ENCODE peak calls at places on chromosome 2, in eight cellular contexts. U is psoas muscle, J is heart left ventricle, M is A549, S is tibial artery, Z is IMR-90, W is Peyer's patch, B is pancreas. G is an unnamed sample.
A peak's percentile ranks its signal among the peaks of the same experiment; 100 is the strongest.

GRCh38 chr2:32061973-32062861 is 1.1 kb upstream of the SPAST start:
- DNase-seq in U (peak; percentile 40), J (no peak), M (no peak), S (peak; percentile 59), Z (peak; percentile 19), W (no peak), B (no peak), G (peak; percentile 58)

GRCh38 chr2:120654383-120655134 is 81.1 kb upstream of the GLI2 start:
- DNase-seq in U (no peak), J (peak; percentile 81), M (no peak), S (no peak), Z (no peak), W (no peak), B (no peak), G (no peak)

GRCh38 chr2:72293620-72294019 is 146.0 kb upstream of the CYP26B1 start:
- DNase-seq in U (no peak), J (no peak), M (peak; percentile 17), S (no peak), Z (peak; percentile 75), W (no peak), B (no peak), G (peak; percentile 52)

GRCh38 chr2:174631009-174631981 is 33.7 kb upstream of the WIPF1 start:
- DNase-seq in U (no peak), J (no peak), M (no peak), S (no peak), Z (peak; percentile 90), W (no peak), B (no peak), G (peak; percentile 96)

GRCh38 chr2:79389475-79389874 is 123.4 kb upstream of the CTNNA2 start:
- DNase-seq in U (no peak), J (no peak), M (no peak), S (no peak), Z (no peak), W (no peak), B (no peak), G (no peak)

GRCh38 chr2:48039209-48039990 is 133.1 kb upstream of the FBXO11 start:
- DNase-seq in U (no peak), J (no peak), M (no peak), S (no peak), Z (no peak), W (no peak), B (no peak), G (no peak)

GRCh38 chr2:109230980-109231420 is 102.0 kb downstream of the SH3RF3 start:
- DNase-seq in U (peak; percentile 62), J (no peak), M (no peak), S (no peak), Z (no peak), W (no peak), B (no peak), G (peak; percentile 37)

GRCh38 chr2:126770466-126770865 is 114.5 kb downstream of the GYPC start:
- DNase-seq in U (no peak), J (no peak), M (no peak), S (no peak), Z (no peak), W (no peak), B (peak; percentile 14), G (no peak)

GRCh38 chr2:133484106-133484505 is 84.2 kb downstream of the NCKAP5 start:
- DNase-seq in U (no peak), J (no peak), M (no peak), S (no peak), Z (peak; percentile 92), W (no peak), B (no peak), G (peak; percentile 74)

GRCh38 chr2:69791045-69791444 is 38.4 kb upstream of the GMCL1 start:
- DNase-seq in U (no peak), J (no peak), M (no peak), S (no peak), Z (no peak), W (no peak), B (no peak), G (peak; percentile 33)

GRCh38 chr2:201952212-201952611 is 81.4 kb upstream of the FZD7 start:
- DNase-seq in U (no peak), J (no peak), M (no peak), S (no peak), Z (no peak), W (no peak), B (no peak), G (no peak)

GRCh38 chr2:210616074-210616473 is 59.7 kb downstream of the CPS1 start:
- DNase-seq in U (no peak), J (no peak), M (no peak), S (no peak), Z (peak; percentile 10), W (no peak), B (no peak), G (peak; percentile 13)

GRCh38 chr2:134333646-134334189 is 79.8 kb downstream of the MGAT5 start:
- DNase-seq in U (no peak), J (no peak), M (no peak), S (no peak), Z (no peak), W (no peak), B (no peak), G (peak; percentile 2)

GRCh38 chr2:159961005-159961404 is 101.4 kb downstream of the PLA2R1 start:
- DNase-seq in U (no peak), J (no peak), M (no peak), S (no peak), Z (no peak), W (no peak), B (no peak), G (peak; percentile 48)

GRCh38 chr2:96760986-96761832 is 507 bp downstream of the CNNM4 start:
- DNase-seq in U (no peak), J (peak; percentile 77), M (peak; percentile 42), S (peak; percentile 29), Z (no peak), W (peak; percentile 77), B (peak; percentile 70), G (peak; percentile 60)

GRCh38 chr2:133266926-133267590 is 301.2 kb downstream of the NCKAP5 start:
- DNase-seq in U (no peak), J (no peak), M (peak; percentile 51), S (no peak), Z (no peak), W (no peak), B (no peak), G (peak; percentile 8)

GRCh38 chr2:153077311-153077710 is 358.9 kb downstream of the ARL6IP6 start:
- DNase-seq in U (no peak), J (no peak), M (no peak), S (no peak), Z (no peak), W (no peak), B (no peak), G (no peak)

GRCh38 chr2:3323360-3324035 is 54.1 kb downstream of the EIPR1 start:
- DNase-seq in U (no peak), J (no peak), M (no peak), S (no peak), Z (no peak), W (no peak), B (no peak), G (no peak)

GRCh38 chr2:30915485-30915884 is 108.2 kb upstream of the CAPN13 start:
- DNase-seq in U (no peak), J (no peak), M (peak; percentile 34), S (no peak), Z (peak; percentile 0), W (no peak), B (no peak), G (peak; percentile 9)

GRCh38 chr2:165013944-165014619 is 58.8 kb upstream of the SLC38A11 start:
- DNase-seq in U (no peak), J (no peak), M (no peak), S (no peak), Z (no peak), W (no peak), B (no peak), G (no peak)
- H3K27ac ChIP-seq in U (no peak overlapping the region), J (no peak overlapping the region), M (no peak overlapping the region), S (no peak overlapping the region), Z (no peak overlapping the region), W (no peak overlapping the region), B (no peak overlapping the region), G (no peak overlapping the region)

DNA sequence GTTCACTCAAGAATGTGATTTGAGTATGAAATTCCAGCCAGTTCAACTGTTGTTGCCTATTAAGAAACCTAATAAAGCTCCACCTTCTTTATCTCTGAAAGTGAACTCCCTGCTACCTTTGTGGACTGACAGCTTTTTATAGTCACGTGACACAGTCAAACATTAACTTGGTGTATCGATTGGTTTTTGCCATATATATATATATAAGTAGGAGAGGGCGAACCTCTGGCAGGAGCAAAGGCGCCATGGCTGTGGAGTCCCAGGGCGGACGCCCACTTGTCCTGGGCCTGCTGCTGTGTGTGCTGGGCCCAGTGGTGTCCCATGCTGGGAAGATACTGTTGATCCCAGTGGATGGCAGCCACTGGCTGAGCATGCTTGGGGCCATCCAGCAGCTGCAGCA is at the start of gene UGT1A1:
- DNase-seq in U (no peak), J (no peak), M (no peak), S (no peak), Z (no peak), W (no peak), B (no peak), G (no peak)
- H3K4me3 ChIP-seq in U (no peak within 1 kb of the TSS), J (no peak within 1 kb of the TSS), M (no peak within 1 kb of the TSS), S (no peak within 1 kb of the TSS), Z (no peak within 1 kb of the TSS), W (no peak within 1 kb of the TSS), B (no peak within 1 kb of the TSS), G (no peak within 1 kb of the TSS)

DNA sequence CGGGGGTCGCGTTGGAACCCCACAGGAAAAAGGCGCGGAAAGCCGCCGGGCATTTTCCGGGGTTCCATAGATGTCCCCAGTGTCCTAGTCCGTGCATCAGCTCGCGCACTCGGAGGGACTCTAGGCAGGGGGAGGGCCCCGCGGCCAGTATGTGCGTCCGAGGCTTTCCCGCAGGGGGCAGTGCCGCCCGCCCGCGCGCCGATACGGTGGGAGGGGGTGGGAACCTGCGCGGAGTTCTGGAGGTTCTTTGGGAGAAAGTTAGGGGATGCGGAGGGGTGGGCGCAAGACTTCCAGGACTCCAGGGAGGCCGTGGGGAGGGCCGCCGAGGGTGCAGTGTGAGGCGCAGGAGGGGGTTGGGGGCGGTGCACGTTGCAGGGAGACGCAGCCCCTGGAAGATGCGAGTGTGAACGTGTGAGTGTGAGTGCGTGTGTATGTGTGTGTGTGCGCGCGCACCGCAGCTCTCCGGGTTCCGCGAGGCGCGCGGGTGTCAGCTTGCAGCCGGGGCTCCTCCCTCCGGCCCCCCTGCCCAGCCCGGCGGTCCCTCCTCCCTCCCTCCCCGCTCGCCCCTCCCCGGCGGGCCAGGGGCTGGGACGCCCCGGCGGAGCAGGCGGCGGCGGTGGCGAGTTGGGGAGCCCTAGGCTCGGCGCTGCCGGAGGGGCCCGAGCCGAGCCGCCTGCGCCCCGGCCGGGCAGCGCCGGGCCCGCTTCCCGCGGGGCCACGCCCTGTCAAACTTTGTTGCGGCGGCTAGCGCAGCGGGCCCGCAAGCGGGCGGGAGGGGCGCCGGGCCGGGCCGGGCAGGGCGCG is at the start of gene TCF7L1:
- DNase-seq in U (peak; percentile 87), J (peak; percentile 91), M (peak; percentile 89), S (peak; percentile 82), Z (peak; percentile 88), W (peak; percentile 65), B (peak; percentile 87), G (peak; percentile 88)
- H3K27ac ChIP-seq in U (peak within 1 kb of the TSS; percentile 47), J (peak within 1 kb of the TSS; percentile 81), M (peak within 1 kb of the TSS; percentile 90), S (peak within 1 kb of the TSS; percentile 88), Z (peak within 1 kb of the TSS; percentile 95), W (peak within 1 kb of the TSS; percentile 46), B (no peak within 1 kb of the TSS), G (no peak within 1 kb of the TSS)

DNA sequence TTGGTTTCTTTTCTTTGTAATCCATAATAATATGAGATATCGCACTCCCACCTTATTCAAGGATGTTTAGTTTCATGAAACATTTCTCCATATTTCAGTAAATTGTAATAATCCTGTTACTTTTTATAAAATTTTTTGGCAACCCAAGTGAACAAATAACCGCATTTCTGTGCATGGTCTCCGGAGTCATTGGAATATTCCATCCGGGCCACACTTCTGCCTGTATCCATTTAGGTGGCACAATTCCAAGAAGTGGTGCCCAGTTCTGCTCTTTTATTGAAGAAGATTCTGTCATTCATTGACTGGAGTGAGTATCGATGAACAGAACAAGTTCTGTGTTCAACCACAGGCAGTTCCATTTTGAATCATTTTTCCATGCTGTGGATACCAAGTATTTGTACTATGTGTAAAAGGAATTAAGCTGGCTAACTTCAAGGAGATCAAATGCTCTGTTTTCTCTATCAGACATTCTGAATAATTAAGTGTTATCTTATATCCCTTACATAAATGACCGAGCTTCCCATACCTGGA is 26.6 kb upstream of the ICOS start:
- DNase-seq in U (no peak), J (no peak), M (no peak), S (no peak), Z (no peak), W (no peak), B (no peak), G (peak; percentile 45)
- H3K4me3 ChIP-seq in U (peak overlapping the region; percentile 45), J (peak overlapping the region; percentile 37), M (no peak overlapping the region), S (peak overlapping the region; percentile 32), Z (no peak overlapping the region), W (no peak overlapping the region), B (peak overlapping the region; percentile 5), G (peak overlapping the region; percentile 67)

G was measured in GM23248.